ENCODE peak calls at places on chromosomes 11 and 22, in nine cellular contexts. M is GM12865, X is right lobe of liver, Q is HL-60, O is transverse colon, Y is fibroblast of villous mesenchyme, V is A673, E is suprapubic skin, C is RWPE2. L is an unnamed sample.

GRCh38 chr11:40606800-40607199 is 852.7 kb downstream of the LRRC4C start:
- DNase-seq in V (no peak), C (no peak), O (no peak), M (no peak), X (no peak), Q (no peak), E (no peak), Y (no peak), L (no peak)

GRCh38 chr11:64841592-64842365 is 2.7 kb downstream of the CDC42BPG start:
- DNase-seq in Q (no peak), O (no peak), C (no peak), Y (no peak), M (no peak), E (no peak), V (no peak), X (no peak), L (no peak)

GRCh38 chr11:62656801-62657429 is 3.8 kb upstream of the INTS5 start:
- DNase-seq in V (no peak), Q (no peak), C (no peak), X (no peak), E (no peak), M (no peak), O (no peak), Y (peak), L (no peak)

GRCh38 chr11:18105802-18106574 is at the start of gene SAAL1:
- DNase-seq in Y (peak), C (peak), O (peak), E (peak), V (peak), M (peak), X (peak), Q (peak), L (peak)

GRCh38 chr11:8833568-8834275 is 77.3 kb upstream of the AKIP1 start:
- DNase-seq in V (no peak), Q (no peak), X (no peak), C (no peak), Y (peak), O (no peak), E (peak), M (peak), L (no peak)

GRCh38 chr22:41289681-41290080 is 3.7 kb upstream of the RANGAP1 start:
- DNase-seq in Q (no peak), O (no peak), E (no peak), X (no peak), M (no peak), V (no peak), C (no peak), Y (no peak), L (no peak)

GRCh38 chr11:72652133-72652532 is 22.1 kb downstream of the PDE2A start:
- DNase-seq in V (no peak), X (no peak), C (no peak), Y (no peak), E (no peak), Q (no peak), M (no peak), O (no peak), L (no peak)

GRCh38 chr22:36048911-36049677 is 20.5 kb upstream of the RBFOX2 start:
- DNase-seq in V (no peak), E (no peak), X (no peak), Y (no peak), Q (no peak), C (no peak), M (no peak), O (no peak), L (no peak)

GRCh38 chr11:45485070-45485716 is 180.2 kb downstream of the CHST1 start:
- DNase-seq in M (no peak), Y (no peak), X (no peak), O (no peak), E (peak), C (peak), Q (no peak), V (no peak), L (no peak)

GRCh38 chr11:61694971-61695706 is 14.9 kb downstream of the DAGLA start:
- DNase-seq in Q (no peak), C (no peak), V (no peak), O (peak), X (no peak), M (no peak), E (peak), Y (no peak), L (peak)

GRCh38 chr11:107716884-107717532 is 5.2 kb upstream of the SLN start:
- DNase-seq in V (no peak), C (no peak), M (no peak), Y (no peak), O (no peak), E (no peak), Q (no peak), X (no peak), L (no peak)

GRCh38 chr11:70024036-70024772 is 53.9 kb upstream of the ANO1 start:
- DNase-seq in Y (no peak), M (no peak), E (peak), X (no peak), V (no peak), O (no peak), C (no peak), Q (no peak), L (peak)

GRCh38 chr11:19244084-19244483 is 3.3 kb upstream of the E2F8 start:
- DNase-seq in M (no peak), E (no peak), Y (peak), C (no peak), X (peak), O (peak), V (no peak), Q (peak), L (no peak)

GRCh38 chr11:59097113-59097708 is 9.8 kb upstream of the FAM111B start:
- DNase-seq in C (no peak), O (peak), X (peak), M (peak), V (peak), Y (peak), E (no peak), Q (no peak), L (no peak)

GRCh38 chr22:47098121-47098520 is 335.7 kb downstream of the TBC1D22A start:
- DNase-seq in X (no peak), O (no peak), M (no peak), C (no peak), E (no peak), Y (no peak), Q (no peak), V (no peak), L (no peak)

GRCh38 chr11:66967670-66968425 is 7.3 kb upstream of the C11orf86 start:
- DNase-seq in X (peak), E (no peak), Q (no peak), V (peak), M (no peak), C (peak), Y (peak), O (no peak), L (peak)

GRCh38 chr11:126522606-126523005 is 167.1 kb downstream of the ST3GAL4 start:
- DNase-seq in X (no peak), Y (no peak), V (no peak), O (no peak), E (no peak), C (no peak), M (no peak), Q (no peak), L (no peak)

GRCh38 chr11:26087095-26087935 is 244.6 kb upstream of the ANO3 start:
- DNase-seq in C (no peak), Y (no peak), O (no peak), X (no peak), M (peak), E (no peak), Q (no peak), V (no peak), L (no peak)

GRCh38 chr22:39462443-39463147 is 5.8 kb downstream of the MGAT3 start:
- DNase-seq in V (no peak), C (no peak), X (peak), E (no peak), M (peak), Q (no peak), Y (no peak), O (no peak), L (no peak)

GRCh38 chr22:36753120-36753802 is 22.7 kb downstream of the IFT27 start:
- DNase-seq in Y (no peak), X (no peak), E (peak), O (peak), M (no peak), C (peak), V (no peak), Q (no peak), L (no peak)

GRCh38 chr11:70650075-70650909 is 252.0 kb downstream of the CTTN start:
- DNase-seq in C (no peak), Q (peak), M (peak), O (peak), X (peak), Y (peak), E (no peak), V (peak), L (peak)

GRCh38 chr11:62374801-62375200 is 37.6 kb downstream of the ASRGL1 start:
- DNase-seq in V (no peak), M (no peak), Y (no peak), C (no peak), X (no peak), E (no peak), O (no peak), Q (no peak), L (no peak)

GRCh38 chr22:40436460-40437431 is 66.4 kb downstream of the SGSM3 start:
- DNase-seq in X (no peak), Y (peak), M (peak), Q (peak), E (no peak), V (peak), C (no peak), O (peak), L (no peak)

GRCh38 chr22:34297536-34298120 is 377.4 kb upstream of the LARGE1 start:
- DNase-seq in M (no peak), Q (no peak), X (no peak), Y (no peak), O (no peak), C (no peak), V (no peak), E (no peak), L (no peak)

GRCh38 chr22:35752172-35752832 is 34.6 kb downstream of the APOL5 start:
- DNase-seq in M (peak), Y (no peak), Q (no peak), C (no peak), E (no peak), O (no peak), V (peak), X (no peak), L (no peak)

GRCh38 chr11:28743101-28743550 is 634.9 kb downstream of the METTL15 start:
- DNase-seq in V (no peak), C (no peak), M (no peak), X (no peak), O (no peak), Y (peak), Q (no peak), E (no peak), L (no peak)

GRCh38 chr11:17743026-17743807 is 8.6 kb downstream of the KCNC1 start:
- DNase-seq in E (no peak), V (no peak), X (no peak), M (no peak), Y (no peak), C (peak), O (no peak), Q (no peak), L (no peak)

GRCh38 chr11:45333023-45333422 is 46.9 kb upstream of the SYT13 start:
- DNase-seq in C (no peak), X (no peak), Y (peak), O (no peak), Q (no peak), M (no peak), V (no peak), E (no peak), L (no peak)

GRCh38 chr11:313787-314547 is at the start of gene IFITM1:
- DNase-seq in O (peak), Y (peak), C (no peak), Q (no peak), E (no peak), X (peak), V (peak), M (peak), L (no peak)

GRCh38 chr11:8080674-8081590 is at the start of gene TUB:
- DNase-seq in Y (peak), C (no peak), V (peak), O (no peak), E (no peak), X (no peak), Q (no peak), M (no peak), L (no peak)

GRCh38 chr22:17633217-17633997 is 4.9 kb upstream of the ATP6V1E1 start:
- DNase-seq in M (no peak), X (no peak), Y (peak), C (no peak), E (no peak), V (no peak), Q (no peak), O (no peak), L (peak)

GRCh38 chr11:113663567-113663966 is 42.5 kb downstream of the TMPRSS5 start:
- DNase-seq in O (no peak), Q (no peak), Y (no peak), C (no peak), X (no peak), E (no peak), V (no peak), M (no peak), L (no peak)

GRCh38 chr22:46763051-46763705 is 728 bp downstream of the TBC1D22A start:
- DNase-seq in C (no peak), Q (no peak), M (peak), O (peak), E (no peak), V (peak), X (no peak), Y (peak), L (no peak)

GRCh38 chr11:111797145-111797581 is 31.0 kb upstream of the PPP2R1B start:
- DNase-seq in M (peak), X (no peak), Y (peak), C (no peak), V (peak), O (peak), Q (peak), E (no peak), L (no peak)

GRCh38 chr22:19943665-19944026 is 2.0 kb upstream of the TXNRD2 start:
- DNase-seq in M (peak), Q (peak), V (peak), C (no peak), E (no peak), Y (peak), X (no peak), O (no peak), L (no peak)

GRCh38 chr22:35315855-35316745 is 16.4 kb downstream of the TOM1 start:
- DNase-seq in O (no peak), E (peak), M (no peak), C (peak), V (no peak), Y (no peak), X (no peak), Q (no peak), L (peak)

GRCh38 chr11:110098645-110099044 is 5.5 kb downstream of the ZC3H12C start:
- DNase-seq in E (no peak), O (no peak), Q (no peak), C (no peak), X (no peak), V (peak), M (no peak), Y (no peak), L (no peak)

GRCh38 chr22:35230839-35231584 is 26.3 kb upstream of the HMGXB4 start:
- DNase-seq in E (no peak), C (no peak), O (peak), Q (no peak), Y (no peak), V (peak), X (no peak), M (peak), L (no peak)

GRCh38 chr11:47067401-47067800 is 109.3 kb downstream of the ARFGAP2 start:
- DNase-seq in M (no peak), E (no peak), Q (no peak), V (no peak), C (no peak), O (no peak), Y (no peak), X (no peak), L (no peak)

GRCh38 chr11:117816846-117817212 is 7.7 kb downstream of the FXYD2 start:
- DNase-seq in X (no peak), V (no peak), M (peak), C (no peak), E (no peak), Q (no peak), O (no peak), Y (no peak), L (no peak)

GRCh38 chr11:117818036-117818858 is 6.3 kb downstream of the FXYD2 start:
- DNase-seq in X (no peak), C (no peak), Y (peak), Q (no peak), M (peak), O (no peak), V (no peak), E (no peak), L (no peak)

GRCh38 chr11:117819096-117820040 is 5.2 kb downstream of the FXYD2 start:
- DNase-seq in Q (no peak), O (peak), V (peak), X (no peak), M (peak), C (no peak), E (no peak), Y (peak), L (no peak)

GRCh38 chr11:117816151-117816741 is 8.3 kb downstream of the FXYD2 start:
- DNase-seq in M (peak), E (no peak), Y (no peak), Q (no peak), X (no peak), O (no peak), V (peak), C (no peak), L (no peak)

DNA sequence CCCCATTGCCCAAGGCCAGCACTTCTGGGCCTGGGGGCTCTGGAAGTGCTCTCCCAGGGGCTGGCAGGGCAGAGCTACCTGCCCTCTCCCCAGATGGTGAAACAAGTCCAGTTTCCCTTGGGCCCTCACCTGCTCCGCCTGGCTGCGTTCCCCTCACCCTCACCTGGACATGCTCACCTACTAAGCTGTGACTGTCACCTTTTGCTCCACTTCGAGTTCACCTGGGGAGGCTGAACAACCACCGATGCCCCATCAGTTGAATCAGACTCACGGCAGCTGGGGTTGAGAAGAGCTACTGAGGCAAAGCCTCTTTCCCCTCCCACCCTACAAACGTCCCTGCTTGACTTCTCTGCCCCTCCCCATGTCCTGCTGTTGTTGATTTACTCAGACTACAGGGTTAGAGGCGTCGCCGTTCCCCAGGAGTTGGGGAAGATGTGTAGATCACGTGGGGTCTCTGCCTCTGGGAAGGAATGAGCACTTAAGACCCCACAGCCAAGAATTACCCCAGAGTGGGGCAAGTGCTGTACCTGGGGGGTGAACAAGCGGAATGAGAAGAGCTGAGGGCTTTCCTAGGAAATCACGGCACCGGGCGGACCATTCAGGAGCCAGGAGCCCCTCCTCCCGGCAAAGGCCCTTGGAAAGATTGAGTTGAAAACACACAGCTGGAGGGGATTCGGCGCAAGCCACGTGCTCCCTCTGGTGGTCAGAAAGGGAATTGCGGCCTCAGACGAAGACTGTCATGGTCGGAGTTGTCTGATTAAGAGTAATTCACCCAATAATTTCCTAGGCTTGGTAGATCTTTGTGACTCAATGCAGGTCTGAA is 7.1 kb downstream of the FXYD2 start:
- DNase-seq in C (no peak), Q (peak), Y (peak), V (peak), X (peak), O (peak), E (peak), M (peak), L (peak)
- H3K4me3 ChIP-seq in C (no peak), Q (no peak), Y (peak), V (no peak), X (no peak), O (no peak), E (peak), M (peak), L (no peak)

GRCh38 chr11:34564406-34564805 is 50.8 kb upstream of the ELF5 start:
- DNase-seq in Y (no peak), E (no peak), O (no peak), V (no peak), C (peak), X (no peak), M (no peak), Q (no peak), L (no peak)

GRCh38 chr11:34564807-34565241 is 51.2 kb upstream of the ELF5 start:
- DNase-seq in Y (no peak), O (no peak), Q (no peak), C (no peak), X (no peak), M (no peak), E (no peak), V (no peak), L (peak)

GRCh38 chr11:34566736-34567135 is 53.1 kb upstream of the ELF5 start:
- DNase-seq in X (no peak), E (no peak), V (no peak), Q (no peak), Y (no peak), M (no peak), C (no peak), O (no peak), L (no peak)

GRCh38 chr11:34566209-34566551 is 52.6 kb upstream of the ELF5 start:
- DNase-seq in E (no peak), C (no peak), V (no peak), M (no peak), X (no peak), Q (no peak), O (no peak), Y (no peak), L (no peak)

GRCh38 chr11:34565417-34566208 is 52.0 kb upstream of the ELF5 start:
- DNase-seq in Q (no peak), E (no peak), V (peak), X (no peak), O (no peak), C (no peak), Y (no peak), M (peak), L (no peak)
- TF ChIP-seq CTCF in Q (peak), E (no peak), V (peak), X (peak), O (peak), C (peak), Y (peak), M (peak), L (no peak)

DNA sequence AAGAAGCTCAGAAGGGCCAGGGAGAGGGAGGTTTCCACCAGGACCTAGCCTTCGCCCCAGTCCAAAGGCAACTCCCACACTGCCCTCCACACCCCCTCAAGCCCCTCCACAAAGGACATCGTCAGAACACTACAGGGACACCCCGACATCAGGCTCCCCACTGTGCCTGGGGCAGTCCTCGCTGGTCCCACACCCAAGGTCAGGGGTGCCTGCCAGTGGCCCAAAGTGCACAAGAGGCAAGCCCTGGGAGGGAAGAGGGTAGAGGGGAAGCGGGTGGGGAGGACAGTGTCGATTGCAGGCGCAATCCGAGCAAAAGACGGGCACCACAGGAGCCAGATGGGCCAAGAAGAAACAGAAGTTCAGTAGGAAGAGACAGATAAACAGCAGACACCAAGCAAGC is 35.6 kb upstream of the JAM3 start:
- DNase-seq in E (no peak), C (no peak), M (no peak), X (no peak), Q (no peak), Y (no peak), O (no peak), V (no peak), L (no peak)
- H3K4me3 ChIP-seq in E (peak), C (no peak), M (no peak), X (no peak), Q (no peak), Y (no peak), O (no peak), V (no peak), L (no peak)

GRCh38 chr11:22177186-22177585 is 15.7 kb upstream of the ANO5 start:
- DNase-seq in X (no peak), O (no peak), E (no peak), C (no peak), Q (no peak), Y (no peak), M (no peak), V (no peak), L (no peak)
- TF ChIP-seq CTCF in X (no peak), O (no peak), E (no peak), C (no peak), Q (no peak), Y (no peak), M (no peak), V (peak), L (no peak)

L was measured in lower leg skin.